ENCODE peak calls at places on chromosomes 7 and 10, in seven cellular contexts. One of them, this sample, is unnamed.

GRCh38 chr10:127338391-127339108 is 142.2 kb upstream of the INSYN2A start:
- DNase-seq in left colon: no peak
- DNase-seq in activated CD4-positive, CD25-positive, alpha-beta regulatory T cell treated with anti-CD3 and anti-CD28 coated beads, Interleukin-2, amount 50 U/mL, for 16 hours: no peak
- DNase-seq in HTR-8/SVneo: no peak
- DNase-seq in NCI-H2081: no peak
- DNase-seq in fibroblast of mammary gland: peak; percentile 33
- DNase-seq in cardiac muscle cell: peak; percentile 27
- DNase-seq in this sample: no peak

GRCh38 chr7:24129597-24129996 is 154.4 kb upstream of the NPY start:
- DNase-seq in left colon: no peak
- DNase-seq in activated CD4-positive, CD25-positive, alpha-beta regulatory T cell treated with anti-CD3 and anti-CD28 coated beads, Interleukin-2, amount 50 U/mL, for 16 hours: no peak
- DNase-seq in HTR-8/SVneo: no peak
- DNase-seq in NCI-H2081: no peak
- DNase-seq in fibroblast of mammary gland: peak; percentile 64
- DNase-seq in cardiac muscle cell: no peak
- DNase-seq in this sample: no peak

GRCh38 chr10:91198781-91199180 is 21.7 kb upstream of the PCGF5 start:
- DNase-seq in left colon: no peak
- DNase-seq in activated CD4-positive, CD25-positive, alpha-beta regulatory T cell treated with anti-CD3 and anti-CD28 coated beads, Interleukin-2, amount 50 U/mL, for 16 hours: no peak
- DNase-seq in HTR-8/SVneo: no peak
- DNase-seq in NCI-H2081: no peak
- DNase-seq in fibroblast of mammary gland: peak; percentile 91
- DNase-seq in cardiac muscle cell: no peak
- DNase-seq in this sample: no peak

GRCh38 chr10:129023057-129023456 is 444.0 kb upstream of the MGMT start:
- DNase-seq in left colon: no peak
- DNase-seq in activated CD4-positive, CD25-positive, alpha-beta regulatory T cell treated with anti-CD3 and anti-CD28 coated beads, Interleukin-2, amount 50 U/mL, for 16 hours: no peak
- DNase-seq in HTR-8/SVneo: no peak
- DNase-seq in NCI-H2081: no peak
- DNase-seq in fibroblast of mammary gland: no peak
- DNase-seq in cardiac muscle cell: peak; percentile 19
- DNase-seq in this sample: no peak

GRCh38 chr7:50309736-50310135 is 5.2 kb downstream of the IKZF1 start:
- DNase-seq in left colon: no peak
- DNase-seq in activated CD4-positive, CD25-positive, alpha-beta regulatory T cell treated with anti-CD3 and anti-CD28 coated beads, Interleukin-2, amount 50 U/mL, for 16 hours: no peak
- DNase-seq in HTR-8/SVneo: no peak
- DNase-seq in NCI-H2081: no peak
- DNase-seq in fibroblast of mammary gland: no peak
- DNase-seq in cardiac muscle cell: no peak
- DNase-seq in this sample: no peak

GRCh38 chr10:124010563-124011131 is 82.8 kb downstream of the CHST15 start:
- DNase-seq in left colon: peak; percentile 78
- DNase-seq in activated CD4-positive, CD25-positive, alpha-beta regulatory T cell treated with anti-CD3 and anti-CD28 coated beads, Interleukin-2, amount 50 U/mL, for 16 hours: no peak
- DNase-seq in HTR-8/SVneo: no peak
- DNase-seq in NCI-H2081: no peak
- DNase-seq in fibroblast of mammary gland: no peak
- DNase-seq in cardiac muscle cell: peak; percentile 51
- DNase-seq in this sample: no peak

GRCh38 chr10:99540673-99541531 is 8.2 kb downstream of the NKX2-3 start:
- DNase-seq in left colon: no peak
- DNase-seq in activated CD4-positive, CD25-positive, alpha-beta regulatory T cell treated with anti-CD3 and anti-CD28 coated beads, Interleukin-2, amount 50 U/mL, for 16 hours: no peak
- DNase-seq in HTR-8/SVneo: no peak
- DNase-seq in NCI-H2081: no peak
- DNase-seq in fibroblast of mammary gland: no peak
- DNase-seq in cardiac muscle cell: peak; percentile 55
- DNase-seq in this sample: peak; percentile 46

GRCh38 chr10:63521389-63522128 is at the start of gene REEP3:
- DNase-seq in left colon: peak; percentile 63
- DNase-seq in activated CD4-positive, CD25-positive, alpha-beta regulatory T cell treated with anti-CD3 and anti-CD28 coated beads, Interleukin-2, amount 50 U/mL, for 16 hours: peak; percentile 4
- DNase-seq in HTR-8/SVneo: peak; percentile 48
- DNase-seq in NCI-H2081: peak; percentile 82
- DNase-seq in fibroblast of mammary gland: peak; percentile 64
- DNase-seq in cardiac muscle cell: peak; percentile 88
- DNase-seq in this sample: peak; percentile 91

GRCh38 chr7:22541789-22542188 is 41.8 kb upstream of the STEAP1B start:
- DNase-seq in left colon: no peak
- DNase-seq in activated CD4-positive, CD25-positive, alpha-beta regulatory T cell treated with anti-CD3 and anti-CD28 coated beads, Interleukin-2, amount 50 U/mL, for 16 hours: no peak
- DNase-seq in HTR-8/SVneo: no peak
- DNase-seq in NCI-H2081: no peak
- DNase-seq in fibroblast of mammary gland: no peak
- DNase-seq in cardiac muscle cell: no peak
- DNase-seq in this sample: no peak

GRCh38 chr7:4683884-4684565 is 1.9 kb downstream of the FOXK1 start:
- DNase-seq in left colon: peak; percentile 77
- DNase-seq in activated CD4-positive, CD25-positive, alpha-beta regulatory T cell treated with anti-CD3 and anti-CD28 coated beads, Interleukin-2, amount 50 U/mL, for 16 hours: no peak
- DNase-seq in HTR-8/SVneo: peak; percentile 51
- DNase-seq in NCI-H2081: no peak
- DNase-seq in fibroblast of mammary gland: peak; percentile 80
- DNase-seq in cardiac muscle cell: peak; percentile 25
- DNase-seq in this sample: peak; percentile 62

GRCh38 chr10:103193107-103193819 is at the start of gene NT5C2:
- DNase-seq in left colon: peak; percentile 74
- DNase-seq in activated CD4-positive, CD25-positive, alpha-beta regulatory T cell treated with anti-CD3 and anti-CD28 coated beads, Interleukin-2, amount 50 U/mL, for 16 hours: peak; percentile 48
- DNase-seq in HTR-8/SVneo: peak; percentile 68
- DNase-seq in NCI-H2081: peak; percentile 69
- DNase-seq in fibroblast of mammary gland: peak; percentile 66
- DNase-seq in cardiac muscle cell: peak; percentile 90
- DNase-seq in this sample: peak; percentile 82

GRCh38 chr10:32207544-32207943 is 139.4 kb downstream of the EPC1 start:
- DNase-seq in left colon: no peak
- DNase-seq in activated CD4-positive, CD25-positive, alpha-beta regulatory T cell treated with anti-CD3 and anti-CD28 coated beads, Interleukin-2, amount 50 U/mL, for 16 hours: peak; percentile 18
- DNase-seq in HTR-8/SVneo: peak; percentile 72
- DNase-seq in NCI-H2081: peak; percentile 5
- DNase-seq in fibroblast of mammary gland: peak; percentile 38
- DNase-seq in cardiac muscle cell: peak; percentile 51
- DNase-seq in this sample: no peak

GRCh38 chr10:108556176-108556575 is 1367.1 kb downstream of the XPNPEP1 start:
- DNase-seq in left colon: no peak
- DNase-seq in activated CD4-positive, CD25-positive, alpha-beta regulatory T cell treated with anti-CD3 and anti-CD28 coated beads, Interleukin-2, amount 50 U/mL, for 16 hours: no peak
- DNase-seq in HTR-8/SVneo: no peak
- DNase-seq in NCI-H2081: no peak
- DNase-seq in fibroblast of mammary gland: peak; percentile 74
- DNase-seq in cardiac muscle cell: no peak
- DNase-seq in this sample: no peak

GRCh38 chr7:50940621-50941020 is 157.9 kb upstream of the GRB10 start:
- DNase-seq in left colon: no peak
- DNase-seq in activated CD4-positive, CD25-positive, alpha-beta regulatory T cell treated with anti-CD3 and anti-CD28 coated beads, Interleukin-2, amount 50 U/mL, for 16 hours: no peak
- DNase-seq in HTR-8/SVneo: no peak
- DNase-seq in NCI-H2081: no peak
- DNase-seq in fibroblast of mammary gland: no peak
- DNase-seq in cardiac muscle cell: no peak
- DNase-seq in this sample: no peak

GRCh38 chr10:100391163-100392002 is 44.4 kb downstream of the SCD start:
- DNase-seq in left colon: no peak
- DNase-seq in activated CD4-positive, CD25-positive, alpha-beta regulatory T cell treated with anti-CD3 and anti-CD28 coated beads, Interleukin-2, amount 50 U/mL, for 16 hours: no peak
- DNase-seq in HTR-8/SVneo: no peak
- DNase-seq in NCI-H2081: no peak
- DNase-seq in fibroblast of mammary gland: no peak
- DNase-seq in cardiac muscle cell: no peak
- DNase-seq in this sample: no peak

GRCh38 chr7:151838861-151839381 is 38.0 kb downstream of the PRKAG2 start:
- DNase-seq in left colon: no peak
- DNase-seq in activated CD4-positive, CD25-positive, alpha-beta regulatory T cell treated with anti-CD3 and anti-CD28 coated beads, Interleukin-2, amount 50 U/mL, for 16 hours: no peak
- DNase-seq in HTR-8/SVneo: no peak
- DNase-seq in NCI-H2081: no peak
- DNase-seq in fibroblast of mammary gland: no peak
- DNase-seq in cardiac muscle cell: no peak
- DNase-seq in this sample: no peak

GRCh38 chr7:46233585-46234329 is 312.7 kb upstream of the IGFBP3 start:
- DNase-seq in left colon: no peak
- DNase-seq in activated CD4-positive, CD25-positive, alpha-beta regulatory T cell treated with anti-CD3 and anti-CD28 coated beads, Interleukin-2, amount 50 U/mL, for 16 hours: no peak
- DNase-seq in HTR-8/SVneo: no peak
- DNase-seq in NCI-H2081: no peak
- DNase-seq in fibroblast of mammary gland: no peak
- DNase-seq in cardiac muscle cell: no peak
- DNase-seq in this sample: no peak

GRCh38 chr10:30820282-30820991 is 190.9 kb upstream of the LYZL2 start:
- DNase-seq in left colon: no peak
- DNase-seq in activated CD4-positive, CD25-positive, alpha-beta regulatory T cell treated with anti-CD3 and anti-CD28 coated beads, Interleukin-2, amount 50 U/mL, for 16 hours: no peak
- DNase-seq in HTR-8/SVneo: peak; percentile 28
- DNase-seq in NCI-H2081: no peak
- DNase-seq in fibroblast of mammary gland: peak; percentile 95
- DNase-seq in cardiac muscle cell: no peak
- DNase-seq in this sample: no peak

GRCh38 chr10:70433581-70434280 is 7.8 kb downstream of the NODAL start:
- DNase-seq in left colon: no peak
- DNase-seq in activated CD4-positive, CD25-positive, alpha-beta regulatory T cell treated with anti-CD3 and anti-CD28 coated beads, Interleukin-2, amount 50 U/mL, for 16 hours: no peak
- DNase-seq in HTR-8/SVneo: no peak
- DNase-seq in NCI-H2081: no peak
- DNase-seq in fibroblast of mammary gland: peak; percentile 70
- DNase-seq in cardiac muscle cell: no peak
- DNase-seq in this sample: no peak

GRCh38 chr10:64733980-64734379 is 1212.8 kb downstream of the REEP3 start:
- DNase-seq in left colon: no peak
- DNase-seq in activated CD4-positive, CD25-positive, alpha-beta regulatory T cell treated with anti-CD3 and anti-CD28 coated beads, Interleukin-2, amount 50 U/mL, for 16 hours: no peak
- DNase-seq in HTR-8/SVneo: peak; percentile 1
- DNase-seq in NCI-H2081: peak; percentile 35
- DNase-seq in fibroblast of mammary gland: no peak
- DNase-seq in cardiac muscle cell: peak; percentile 13
- DNase-seq in this sample: peak; percentile 5

GRCh38 chr10:114538544-114538906 is 119.5 kb downstream of the ABLIM1 start:
- DNase-seq in left colon: peak; percentile 92
- DNase-seq in activated CD4-positive, CD25-positive, alpha-beta regulatory T cell treated with anti-CD3 and anti-CD28 coated beads, Interleukin-2, amount 50 U/mL, for 16 hours: no peak
- DNase-seq in HTR-8/SVneo: no peak
- DNase-seq in NCI-H2081: peak; percentile 11
- DNase-seq in fibroblast of mammary gland: no peak
- DNase-seq in cardiac muscle cell: no peak
- DNase-seq in this sample: no peak

GRCh38 chr10:122157451-122157850 is 113.6 kb upstream of the BTBD16 start:
- DNase-seq in left colon: no peak
- DNase-seq in activated CD4-positive, CD25-positive, alpha-beta regulatory T cell treated with anti-CD3 and anti-CD28 coated beads, Interleukin-2, amount 50 U/mL, for 16 hours: no peak
- DNase-seq in HTR-8/SVneo: no peak
- DNase-seq in NCI-H2081: no peak
- DNase-seq in fibroblast of mammary gland: peak; percentile 51
- DNase-seq in cardiac muscle cell: no peak
- DNase-seq in this sample: no peak

GRCh38 chr7:13800694-13801448 is 188.6 kb downstream of the ETV1 start:
- DNase-seq in left colon: no peak
- DNase-seq in activated CD4-positive, CD25-positive, alpha-beta regulatory T cell treated with anti-CD3 and anti-CD28 coated beads, Interleukin-2, amount 50 U/mL, for 16 hours: no peak
- DNase-seq in HTR-8/SVneo: no peak
- DNase-seq in NCI-H2081: peak; percentile 63
- DNase-seq in fibroblast of mammary gland: peak; percentile 94
- DNase-seq in cardiac muscle cell: no peak
- DNase-seq in this sample: no peak

GRCh38 chr7:151413241-151413640 is 3.4 kb upstream of the WDR86 start:
- DNase-seq in left colon: no peak
- DNase-seq in activated CD4-positive, CD25-positive, alpha-beta regulatory T cell treated with anti-CD3 and anti-CD28 coated beads, Interleukin-2, amount 50 U/mL, for 16 hours: no peak
- DNase-seq in HTR-8/SVneo: no peak
- DNase-seq in NCI-H2081: no peak
- DNase-seq in fibroblast of mammary gland: no peak
- DNase-seq in cardiac muscle cell: no peak
- DNase-seq in this sample: no peak

GRCh38 chr10:63388421-63389031 is 77.3 kb downstream of the JMJD1C start:
- DNase-seq in left colon: no peak
- DNase-seq in activated CD4-positive, CD25-positive, alpha-beta regulatory T cell treated with anti-CD3 and anti-CD28 coated beads, Interleukin-2, amount 50 U/mL, for 16 hours: no peak
- DNase-seq in HTR-8/SVneo: no peak
- DNase-seq in NCI-H2081: peak; percentile 28
- DNase-seq in fibroblast of mammary gland: no peak
- DNase-seq in cardiac muscle cell: no peak
- DNase-seq in this sample: no peak

This sample was measured in retina.